ENCODE peak calls at places on chromosomes 13 and 19, in six cellular contexts. T, E, A, D, W and G are unnamed samples.

GRCh38 chr19:35439921-35440320 is 8.1 kb upstream of the FFAR2 start:
- DNase-seq in T (no peak), E (no peak), A (no peak), D (no peak), W (no peak), G (no peak)

GRCh38 chr13:78121459-78122348 is 203.1 kb upstream of the EDNRB start:
- DNase-seq in T (no peak), A (peak; percentile 42), E (no peak), D (peak; percentile 39), W (no peak), G (no peak)

GRCh38 chr13:35472308-35473008 is 4.0 kb downstream of the MAB21L1 start:
- DNase-seq in E (peak; percentile 17), T (no peak), W (no peak), D (no peak), A (no peak), G (no peak)

GRCh38 chr13:38951525-38952313 is 38.9 kb downstream of the STOML3 start:
- DNase-seq in T (no peak), W (no peak), E (no peak), D (no peak), A (no peak), G (no peak)

GRCh38 chr13:80618777-80619176 is 277.9 kb upstream of the SPRY2 start:
- DNase-seq in A (no peak), T (no peak), W (no peak), E (no peak), D (no peak), G (no peak)

GRCh38 chr19:4744451-4745170 is 21.0 kb upstream of the DPP9 start:
- DNase-seq in W (no peak), A (peak; percentile 40), D (no peak), T (no peak), E (no peak), G (no peak)

GRCh38 chr19:35488677-35489076 is 1.6 kb downstream of the KRTDAP start:
- DNase-seq in A (no peak), E (peak; percentile 28), D (no peak), W (no peak), T (no peak), G (no peak)

GRCh38 chr13:34358811-34359513 is 541.0 kb downstream of the RFC3 start:
- DNase-seq in A (no peak), D (no peak), E (no peak), T (no peak), W (no peak), G (no peak)

GRCh38 chr19:18231775-18232174 is 5.5 kb upstream of the PDE4C start:
- DNase-seq in E (no peak), D (no peak), A (no peak), T (no peak), W (no peak), G (no peak)

GRCh38 chr19:58519087-58519354 is 589 bp downstream of the ZBTB45 start:
- DNase-seq in A (peak; percentile 66), E (no peak), W (peak; percentile 69), D (no peak), T (no peak), G (no peak)

GRCh38 chr13:85974604-85975366 is 175.6 kb upstream of the SLITRK6 start:
- DNase-seq in A (no peak), T (no peak), D (no peak), W (no peak), E (no peak), G (no peak)

GRCh38 chr13:99155821-99156220 is 44.8 kb upstream of the UBAC2 start:
- DNase-seq in T (no peak), E (no peak), A (no peak), D (no peak), W (no peak), G (no peak)

GRCh38 chr19:46303345-46303701 is 6.5 kb downstream of the HIF3A start:
- DNase-seq in T (no peak), W (no peak), A (no peak), E (no peak), D (no peak), G (no peak)

GRCh38 chr19:10690351-10690781 is 10.9 kb upstream of the QTRT1 start:
- DNase-seq in E (no peak), W (no peak), D (no peak), A (no peak), T (no peak), G (no peak)

GRCh38 chr13:35724480-35724879 is 248.0 kb upstream of the MAB21L1 start:
- DNase-seq in W (no peak), T (no peak), D (no peak), A (no peak), E (no peak), G (no peak)

GRCh38 chr19:41426952-41427646 is at the start of gene B3GNT8:
- DNase-seq in E (peak; percentile 99), T (peak; percentile 31), A (peak; percentile 89), D (no peak), W (peak; percentile 82), G (no peak)

GRCh38 chr19:50798943-50799851 is 9.0 kb downstream of the ACP4 start:
- DNase-seq in T (no peak), D (no peak), E (no peak), A (no peak), W (no peak), G (no peak)

GRCh38 chr13:67283602-67284001 is 53.5 kb upstream of the PCDH9 start:
- DNase-seq in E (no peak), D (no peak), W (no peak), A (no peak), T (no peak), G (no peak)

GRCh38 chr19:35557539-35558399 is 5.7 kb downstream of the ATP4A start:
- DNase-seq in T (no peak), A (peak; percentile 37), D (no peak), E (peak; percentile 91), W (peak; percentile 67), G (peak; percentile 81)

GRCh38 chr19:34336781-34337271 is 28.2 kb upstream of the GPI start:
- DNase-seq in E (no peak), T (peak; percentile 20), A (no peak), D (no peak), W (no peak), G (no peak)

GRCh38 chr19:33685541-33685940 is 63.8 kb downstream of the CHST8 start:
- DNase-seq in A (no peak), E (no peak), W (peak; percentile 30), T (no peak), D (no peak), G (peak; percentile 39)

GRCh38 chr13:33633701-33634525 is 184.0 kb upstream of the RFC3 start:
- DNase-seq in W (no peak), D (no peak), A (no peak), E (no peak), T (no peak), G (no peak)

GRCh38 chr19:55617426-55617825 is 6.9 kb downstream of the ZNF784 start:
- DNase-seq in T (no peak), E (no peak), W (no peak), A (no peak), D (no peak), G (no peak)

DNA sequence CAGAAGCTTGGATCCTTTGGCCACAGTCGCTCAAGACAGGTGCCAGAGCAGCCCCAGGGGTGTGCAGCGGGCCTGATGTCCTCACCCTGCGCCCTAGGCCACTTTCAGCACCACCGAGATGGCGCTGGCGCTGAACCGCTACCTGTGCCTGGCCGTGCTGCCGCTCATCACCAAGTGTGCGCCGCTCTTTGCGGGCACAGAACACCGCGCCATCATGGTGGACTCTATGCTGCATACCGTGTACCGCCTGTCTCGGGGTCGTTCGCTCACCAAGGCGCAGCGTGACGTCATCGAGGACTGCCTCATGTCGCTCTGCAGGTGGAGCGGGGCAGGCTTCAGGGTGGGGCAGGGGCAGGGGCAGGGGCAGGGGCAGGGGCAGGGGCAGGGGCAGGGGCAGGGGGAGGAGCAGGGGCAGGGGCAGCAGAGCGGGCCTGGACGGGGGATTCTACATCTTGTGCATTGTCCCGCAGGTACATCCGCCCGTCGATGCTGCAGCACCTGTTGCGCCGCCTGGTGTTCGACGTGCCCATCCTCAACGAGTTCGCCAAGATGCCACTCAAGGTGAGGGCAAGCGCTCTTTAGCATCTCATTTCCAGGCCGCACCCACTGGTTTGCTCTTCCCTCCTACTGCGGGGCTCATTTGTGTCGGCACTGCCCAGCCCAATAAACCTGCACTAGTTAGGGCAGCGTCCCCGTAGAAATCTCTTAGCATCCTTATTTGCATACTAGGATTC is 69.1 kb downstream of the RYR1 start:
- DNase-seq in D (no peak), T (no peak), A (no peak), W (no peak), E (peak; percentile 71), G (no peak)
- TF ChIP-seq CTCF in D (no peak), T (no peak), A (no peak), W (no peak), E (no peak), G (no peak)

GRCh38 chr13:30551194-30551593 is 66.5 kb upstream of the USPL1 start:
- DNase-seq in W (no peak), D (no peak), T (no peak), A (no peak), E (no peak), G (no peak)
- TF ChIP-seq CTCF in W (peak; percentile 52), D (peak; percentile 50), T (peak; percentile 33), A (peak; percentile 23), E (no peak), G (peak; percentile 61)

GRCh38 chr19:53311897-53312296 is 21.7 kb upstream of the ZNF845 start:
- DNase-seq in W (no peak), E (no peak), T (no peak), A (no peak), D (no peak), G (no peak)

GRCh38 chr19:53311044-53311443 is 22.5 kb upstream of the ZNF845 start:
- DNase-seq in E (no peak), W (no peak), D (no peak), T (no peak), A (no peak), G (no peak)

GRCh38 chr19:53308339-53308811 is 25.2 kb upstream of the ZNF845 start:
- DNase-seq in T (no peak), W (no peak), E (peak; percentile 78), A (peak; percentile 26), D (no peak), G (no peak)
- TF ChIP-seq CTCF in T (peak; percentile 37), W (peak; percentile 22), E (no peak), A (peak; percentile 29), D (no peak), G (no peak)

GRCh38 chr13:113731192-113732175 is 27.5 kb upstream of the TMEM255B start:
- DNase-seq in A (no peak), D (no peak), T (no peak), W (peak; percentile 44), E (peak; percentile 64), G (peak; percentile 83)
- TF ChIP-seq CTCF in A (no peak), D (no peak), T (no peak), W (no peak), E (no peak), G (no peak)